ENCODE peak calls at places on chromosomes 6 and 20, in ten cellular contexts. K, O, B, I, W, H, D, Z, C and R are unnamed samples.

GRCh38 chr6:100116409-100117194 is 122.6 kb upstream of the MCHR2 start:
- DNase-seq in K (peak), O (peak), B (no peak), I (peak), W (peak), H (no peak), D (no peak), Z (no peak), C (no peak), R (peak)

GRCh38 chr20:19758888-19759331 is 852 bp downstream of the RIN2 start:
- DNase-seq in K (peak), O (no peak), B (peak), I (peak), W (peak), H (peak), D (no peak), Z (no peak), C (peak), R (no peak)

GRCh38 chr6:157469378-157469777 is 88.4 kb downstream of the ZDHHC14 start:
- DNase-seq in K (no peak), O (no peak), B (no peak), I (no peak), W (no peak), H (no peak), D (no peak), Z (no peak), C (no peak), R (peak)

GRCh38 chr6:149384464-149384863 is 15.6 kb upstream of the SUMO4 start:
- DNase-seq in K (no peak), O (no peak), B (no peak), I (no peak), W (no peak), H (no peak), D (no peak), Z (no peak), C (no peak), R (no peak)

GRCh38 chr20:24699321-24700165 is 230.1 kb downstream of the SYNDIG1 start:
- DNase-seq in K (no peak), O (no peak), B (peak), I (no peak), W (peak), H (no peak), D (no peak), Z (no peak), C (no peak), R (peak)

GRCh38 chr6:110513001-110513400 is 36.6 kb upstream of the SLC22A16 start:
- DNase-seq in K (no peak), O (no peak), B (no peak), I (no peak), W (no peak), H (no peak), D (no peak), Z (no peak), C (no peak), R (no peak)

GRCh38 chr6:6631526-6632276 is 43.2 kb downstream of the LY86 start:
- DNase-seq in K (no peak), O (no peak), B (no peak), I (no peak), W (no peak), H (no peak), D (no peak), Z (no peak), C (no peak), R (no peak)

GRCh38 chr6:150079604-150080003 is 10.7 kb upstream of the ULBP3 start:
- DNase-seq in K (no peak), O (no peak), B (peak), I (no peak), W (peak), H (no peak), D (no peak), Z (no peak), C (no peak), R (no peak)

GRCh38 chr6:14353263-14353662 is 235.7 kb downstream of the CD83 start:
- DNase-seq in K (no peak), O (no peak), B (no peak), I (no peak), W (no peak), H (no peak), D (no peak), Z (no peak), C (no peak), R (no peak)

GRCh38 chr6:99425647-99426453 is 742 bp upstream of the PNISR start:
- DNase-seq in K (peak), O (peak), B (peak), I (peak), W (peak), H (peak), D (peak), Z (peak), C (peak), R (peak)

GRCh38 chr6:26743157-26743821 is 83.7 kb upstream of the ZNF322 start:
- DNase-seq in K (peak), O (no peak), B (no peak), I (peak), W (no peak), H (no peak), D (no peak), Z (no peak), C (no peak), R (no peak)

GRCh38 chr20:24340933-24341332 is 128.5 kb upstream of the SYNDIG1 start:
- DNase-seq in K (no peak), O (no peak), B (no peak), I (no peak), W (no peak), H (no peak), D (no peak), Z (no peak), C (no peak), R (no peak)

GRCh38 chr6:25423358-25423757 is 144.2 kb downstream of the CARMIL1 start:
- DNase-seq in K (no peak), O (no peak), B (no peak), I (no peak), W (no peak), H (no peak), D (no peak), Z (no peak), C (no peak), R (no peak)

GRCh38 chr6:166715065-166715464 is 88.0 kb upstream of the RPS6KA2 start:
- DNase-seq in K (no peak), O (no peak), B (no peak), I (no peak), W (no peak), H (no peak), D (no peak), Z (no peak), C (no peak), R (no peak)

GRCh38 chr6:130324657-130325056 is 41.2 kb upstream of the TMEM200A start:
- DNase-seq in K (no peak), O (no peak), B (no peak), I (no peak), W (no peak), H (no peak), D (no peak), Z (no peak), C (no peak), R (no peak)

GRCh38 chr20:59721386-59721785 is 117.0 kb downstream of the PHACTR3 start:
- DNase-seq in K (no peak), O (no peak), B (no peak), I (no peak), W (no peak), H (no peak), D (no peak), Z (no peak), C (no peak), R (no peak)

GRCh38 chr20:12414446-12415274 is 497.0 kb downstream of the BTBD3 start:
- DNase-seq in K (no peak), O (no peak), B (no peak), I (no peak), W (no peak), H (no peak), D (no peak), Z (no peak), C (no peak), R (no peak)

GRCh38 chr6:27757307-27757706 is 154.9 kb downstream of the OR2B2 start:
- DNase-seq in K (no peak), O (peak), B (no peak), I (peak), W (no peak), H (no peak), D (no peak), Z (no peak), C (peak), R (no peak)
- TF ChIP-seq CTCF in K (no peak), O (no peak), B (no peak), I (no peak), W (no peak), H (no peak), D (no peak), Z (no peak), C (no peak), R (no peak)

GRCh38 chr20:33079267-33079666 is at the start of gene BPIFB4:
- DNase-seq in K (no peak), O (no peak), B (no peak), I (no peak), W (no peak), H (no peak), D (no peak), Z (no peak), C (no peak), R (no peak)

GRCh38 chr20:33072813-33073212 is 6.6 kb upstream of the BPIFB4 start:
- DNase-seq in K (no peak), O (no peak), B (no peak), I (no peak), W (no peak), H (no peak), D (no peak), Z (no peak), C (no peak), R (no peak)

GRCh38 chr20:33075281-33075680 is 4.2 kb upstream of the BPIFB4 start:
- DNase-seq in K (no peak), O (no peak), B (no peak), I (no peak), W (no peak), H (no peak), D (no peak), Z (no peak), C (no peak), R (no peak)

GRCh38 chr20:33074675-33075074 is 4.8 kb upstream of the BPIFB4 start:
- DNase-seq in K (no peak), O (no peak), B (no peak), I (no peak), W (no peak), H (no peak), D (no peak), Z (no peak), C (no peak), R (no peak)

GRCh38 chr20:33076662-33077398 is 2.6 kb upstream of the BPIFB4 start:
- DNase-seq in K (peak), O (no peak), B (no peak), I (peak), W (no peak), H (no peak), D (no peak), Z (no peak), C (no peak), R (no peak)
- TF ChIP-seq CTCF in K (no peak), O (peak), B (no peak), I (peak), W (no peak), H (peak), D (no peak), Z (peak), C (no peak), R (no peak)

GRCh38 chr6:165245716-165246115 is 63.7 kb downstream of the C6orf118 start:
- DNase-seq in K (no peak), O (no peak), B (no peak), I (no peak), W (no peak), H (no peak), D (no peak), Z (no peak), C (no peak), R (no peak)

GRCh38 chr6:165249808-165250207 is 59.6 kb downstream of the C6orf118 start:
- DNase-seq in K (no peak), O (no peak), B (no peak), I (no peak), W (no peak), H (no peak), D (no peak), Z (no peak), C (no peak), R (no peak)

GRCh38 chr6:165243801-165244200 is 65.6 kb downstream of the C6orf118 start:
- DNase-seq in K (no peak), O (no peak), B (no peak), I (no peak), W (no peak), H (no peak), D (no peak), Z (no peak), C (no peak), R (no peak)

GRCh38 chr6:165244524-165245247 is 64.7 kb downstream of the C6orf118 start:
- DNase-seq in K (no peak), O (no peak), B (no peak), I (no peak), W (no peak), H (no peak), D (no peak), Z (no peak), C (no peak), R (no peak)

GRCh38 chr6:165245287-165245686 is 64.1 kb downstream of the C6orf118 start:
- DNase-seq in K (no peak), O (no peak), B (no peak), I (no peak), W (no peak), H (no peak), D (no peak), Z (no peak), C (no peak), R (no peak)
- TF ChIP-seq CTCF in K (peak), O (peak), B (no peak), I (no peak), W (peak), H (peak), D (no peak), Z (peak), C (no peak), R (no peak)

DNA sequence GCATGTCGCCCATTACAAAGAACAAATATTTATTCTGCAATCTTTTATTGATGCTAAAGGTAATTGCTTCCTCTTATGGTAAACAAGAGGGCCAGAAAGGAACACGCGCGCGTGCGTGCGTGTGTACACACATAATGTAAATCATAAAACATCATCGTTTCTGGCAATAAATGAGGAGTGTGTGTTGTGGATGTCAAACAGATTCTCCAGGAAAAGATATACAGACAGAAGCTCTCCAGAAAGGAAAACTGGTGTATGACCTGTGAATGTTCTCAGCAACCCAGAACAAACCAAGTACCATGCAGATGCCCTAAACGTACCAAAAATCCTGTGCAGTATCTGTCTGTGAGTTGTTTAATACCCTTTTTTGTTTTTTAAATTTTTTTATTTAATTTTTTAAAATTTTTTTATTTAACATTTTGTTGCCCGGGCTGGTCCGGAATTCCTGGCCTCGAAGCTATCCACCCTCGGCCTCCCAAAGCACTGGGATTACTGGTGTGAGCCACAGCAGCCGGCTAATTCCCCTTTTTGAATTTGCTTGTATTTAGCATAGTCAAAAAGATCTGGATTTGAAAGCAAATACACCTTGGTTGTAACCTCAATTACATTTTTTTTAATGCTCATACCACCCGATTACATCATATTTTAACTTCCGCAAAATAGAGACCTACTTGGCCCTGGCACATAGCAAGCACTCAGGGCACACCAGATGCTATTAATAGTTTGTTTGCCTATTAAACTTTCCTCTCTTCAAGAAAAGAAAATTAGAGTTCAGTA is 910 bp upstream of the NUDT3 start:
- DNase-seq in K (no peak), O (no peak), B (peak), I (no peak), W (no peak), H (no peak), D (no peak), Z (no peak), C (no peak), R (no peak)
- TF ChIP-seq CTCF in K (no peak), O (no peak), B (no peak), I (no peak), W (no peak), H (no peak), D (no peak), Z (no peak), C (no peak), R (no peak)

GRCh38 chr20:43565758-43566104 is 6.9 kb downstream of the SGK2 start:
- DNase-seq in K (no peak), O (no peak), B (no peak), I (no peak), W (no peak), H (no peak), D (no peak), Z (no peak), C (no peak), R (no peak)

GRCh38 chr20:43564993-43565757 is 6.3 kb downstream of the SGK2 start:
- DNase-seq in K (no peak), O (no peak), B (no peak), I (no peak), W (no peak), H (no peak), D (no peak), Z (peak), C (no peak), R (no peak)

GRCh38 chr20:43564455-43564854 is 5.6 kb downstream of the SGK2 start:
- DNase-seq in K (no peak), O (no peak), B (no peak), I (no peak), W (no peak), H (no peak), D (no peak), Z (no peak), C (no peak), R (no peak)

GRCh38 chr20:43563991-43564390 is 5.2 kb downstream of the SGK2 start:
- DNase-seq in K (no peak), O (no peak), B (no peak), I (no peak), W (no peak), H (no peak), D (no peak), Z (no peak), C (no peak), R (no peak)

DNA sequence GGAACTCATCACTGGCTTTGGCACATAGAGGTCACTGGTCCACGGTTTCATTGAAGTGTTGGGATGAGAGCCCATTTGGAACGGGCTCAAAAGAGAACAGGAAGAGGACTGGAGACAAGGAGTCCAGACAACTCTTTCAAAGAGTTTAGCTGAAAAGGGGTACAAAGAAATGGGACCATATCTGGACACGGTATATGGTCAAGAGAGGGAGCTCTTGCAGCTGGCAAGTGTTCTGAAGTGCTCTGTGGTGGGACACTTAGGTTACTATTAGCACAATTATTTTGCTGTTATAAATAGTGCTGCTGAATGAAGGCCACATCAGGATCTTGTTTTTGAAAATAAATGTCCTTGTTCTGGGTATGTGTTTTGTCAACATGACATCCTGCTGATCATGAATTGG is 4.6 kb downstream of the SGK2 start:
- DNase-seq in K (no peak), O (no peak), B (no peak), I (no peak), W (no peak), H (no peak), D (no peak), Z (no peak), C (no peak), R (no peak)
- TF ChIP-seq CTCF in K (no peak), O (peak), B (no peak), I (no peak), W (no peak), H (no peak), D (no peak), Z (no peak), C (no peak), R (no peak)